ENCODE peak calls at places on chromosomes 5 and 9, in nine cellular contexts. One of them, this sample, is unnamed.
A peak's percentile ranks its signal among the peaks of the same experiment; 100 is the strongest.

GRCh38 chr5:37005946-37006540 is 129.5 kb downstream of the NIPBL start:
- DNase-seq in mucosa of descending colon: no peak
- DNase-seq in Peyer's patch: no peak
- DNase-seq in cardiac fibroblast: peak; percentile 52
- DNase-seq in dorsolateral prefrontal cortex: no peak
- DNase-seq in epithelial cell of esophagus: peak; percentile 36
- DNase-seq in SK-N-SH: peak; percentile 28
- DNase-seq in lung: no peak
- DNase-seq in body of pancreas: no peak
- DNase-seq in this sample: peak; percentile 6

GRCh38 chr5:34625246-34625645 is 30.9 kb upstream of the RAI14 start:
- DNase-seq in mucosa of descending colon: no peak
- DNase-seq in Peyer's patch: no peak
- DNase-seq in cardiac fibroblast: no peak
- DNase-seq in dorsolateral prefrontal cortex: no peak
- DNase-seq in epithelial cell of esophagus: no peak
- DNase-seq in SK-N-SH: no peak
- DNase-seq in lung: no peak
- DNase-seq in body of pancreas: no peak
- DNase-seq in this sample: no peak

GRCh38 chr5:96196407-96196806 is 234.8 kb upstream of the ELL2 start:
- DNase-seq in mucosa of descending colon: no peak
- DNase-seq in Peyer's patch: no peak
- DNase-seq in cardiac fibroblast: no peak
- DNase-seq in dorsolateral prefrontal cortex: no peak
- DNase-seq in epithelial cell of esophagus: no peak
- DNase-seq in SK-N-SH: no peak
- DNase-seq in lung: no peak
- DNase-seq in body of pancreas: no peak
- DNase-seq in this sample: no peak

GRCh38 chr5:146606838-146607237 is 90.8 kb upstream of the GPR151 start:
- DNase-seq in mucosa of descending colon: no peak
- DNase-seq in Peyer's patch: no peak
- DNase-seq in cardiac fibroblast: no peak
- DNase-seq in dorsolateral prefrontal cortex: no peak
- DNase-seq in epithelial cell of esophagus: no peak
- DNase-seq in SK-N-SH: no peak
- DNase-seq in lung: no peak
- DNase-seq in body of pancreas: no peak
- DNase-seq in this sample: no peak

GRCh38 chr5:318341-318897 is 3.1 kb upstream of the AHRR start:
- DNase-seq in mucosa of descending colon: no peak
- DNase-seq in Peyer's patch: no peak
- DNase-seq in cardiac fibroblast: peak; percentile 29
- DNase-seq in dorsolateral prefrontal cortex: no peak
- DNase-seq in epithelial cell of esophagus: peak; percentile 27
- DNase-seq in SK-N-SH: no peak
- DNase-seq in lung: no peak
- DNase-seq in body of pancreas: no peak
- DNase-seq in this sample: peak; percentile 64

GRCh38 chr5:170542691-170543275 is 39.0 kb downstream of the KCNIP1 start:
- DNase-seq in mucosa of descending colon: no peak
- DNase-seq in Peyer's patch: no peak
- DNase-seq in cardiac fibroblast: no peak
- DNase-seq in dorsolateral prefrontal cortex: no peak
- DNase-seq in epithelial cell of esophagus: no peak
- DNase-seq in SK-N-SH: no peak
- DNase-seq in lung: no peak
- DNase-seq in body of pancreas: no peak
- DNase-seq in this sample: no peak

GRCh38 chr9:36317766-36318165 is 59.5 kb upstream of the GNE start:
- DNase-seq in mucosa of descending colon: peak; percentile 92
- DNase-seq in Peyer's patch: peak; percentile 86
- DNase-seq in cardiac fibroblast: no peak
- DNase-seq in dorsolateral prefrontal cortex: no peak
- DNase-seq in epithelial cell of esophagus: peak; percentile 92
- DNase-seq in SK-N-SH: no peak
- DNase-seq in lung: peak; percentile 42
- DNase-seq in body of pancreas: peak; percentile 62
- DNase-seq in this sample: no peak

GRCh38 chr9:24936117-24936516 is 390.4 kb upstream of the IZUMO3 start:
- DNase-seq in mucosa of descending colon: no peak
- DNase-seq in Peyer's patch: no peak
- DNase-seq in cardiac fibroblast: no peak
- DNase-seq in dorsolateral prefrontal cortex: no peak
- DNase-seq in epithelial cell of esophagus: no peak
- DNase-seq in SK-N-SH: no peak
- DNase-seq in lung: no peak
- DNase-seq in body of pancreas: no peak
- DNase-seq in this sample: no peak

GRCh38 chr9:119224431-119224830 is 144.8 kb downstream of the BRINP1 start:
- DNase-seq in mucosa of descending colon: no peak
- DNase-seq in Peyer's patch: no peak
- DNase-seq in cardiac fibroblast: no peak
- DNase-seq in dorsolateral prefrontal cortex: no peak
- DNase-seq in epithelial cell of esophagus: no peak
- DNase-seq in SK-N-SH: no peak
- DNase-seq in lung: no peak
- DNase-seq in body of pancreas: no peak
- DNase-seq in this sample: no peak

GRCh38 chr9:130433168-130433946 is 11.4 kb upstream of the ASS1 start:
- DNase-seq in mucosa of descending colon: no peak
- DNase-seq in Peyer's patch: no peak
- DNase-seq in cardiac fibroblast: peak; percentile 58
- DNase-seq in dorsolateral prefrontal cortex: no peak
- DNase-seq in epithelial cell of esophagus: peak; percentile 44
- DNase-seq in SK-N-SH: peak; percentile 92
- DNase-seq in lung: no peak
- DNase-seq in body of pancreas: peak; percentile 34
- DNase-seq in this sample: no peak
- H3K4me3 ChIP-seq in mucosa of descending colon: no peak overlapping the region
- H3K4me3 ChIP-seq in Peyer's patch: peak overlapping the region; percentile 44
- H3K4me3 ChIP-seq in cardiac fibroblast: no peak overlapping the region
- H3K4me3 ChIP-seq in dorsolateral prefrontal cortex: peak overlapping the region; percentile 40
- H3K4me3 ChIP-seq in epithelial cell of esophagus: no peak overlapping the region
- H3K4me3 ChIP-seq in SK-N-SH: no peak overlapping the region
- H3K4me3 ChIP-seq in lung: no peak overlapping the region
- H3K4me3 ChIP-seq in body of pancreas: no peak overlapping the region
- H3K4me3 ChIP-seq in this sample: peak overlapping the region; percentile 32

GRCh38 chr5:61304611-61305369 is 27.3 kb upstream of the ZSWIM6 start:
- DNase-seq in mucosa of descending colon: peak; percentile 84
- DNase-seq in Peyer's patch: peak; percentile 79
- DNase-seq in cardiac fibroblast: peak; percentile 92
- DNase-seq in dorsolateral prefrontal cortex: no peak
- DNase-seq in epithelial cell of esophagus: peak; percentile 100
- DNase-seq in SK-N-SH: no peak
- DNase-seq in lung: peak; percentile 57
- DNase-seq in body of pancreas: peak; percentile 56
- DNase-seq in this sample: no peak

GRCh38 chr5:61301345-61301744 is 30.7 kb upstream of the ZSWIM6 start:
- DNase-seq in mucosa of descending colon: no peak
- DNase-seq in Peyer's patch: no peak
- DNase-seq in cardiac fibroblast: peak; percentile 88
- DNase-seq in dorsolateral prefrontal cortex: no peak
- DNase-seq in epithelial cell of esophagus: no peak
- DNase-seq in SK-N-SH: no peak
- DNase-seq in lung: no peak
- DNase-seq in body of pancreas: no peak
- DNase-seq in this sample: peak; percentile 83

GRCh38 chr5:61306531-61307195 is 25.4 kb upstream of the ZSWIM6 start:
- DNase-seq in mucosa of descending colon: no peak
- DNase-seq in Peyer's patch: no peak
- DNase-seq in cardiac fibroblast: peak; percentile 76
- DNase-seq in dorsolateral prefrontal cortex: no peak
- DNase-seq in epithelial cell of esophagus: peak; percentile 82
- DNase-seq in SK-N-SH: no peak
- DNase-seq in lung: no peak
- DNase-seq in body of pancreas: no peak
- DNase-seq in this sample: no peak

GRCh38 chr5:61301820-61302563 is 30.1 kb upstream of the ZSWIM6 start:
- DNase-seq in mucosa of descending colon: peak; percentile 64
- DNase-seq in Peyer's patch: peak; percentile 82
- DNase-seq in cardiac fibroblast: peak; percentile 98
- DNase-seq in dorsolateral prefrontal cortex: no peak
- DNase-seq in epithelial cell of esophagus: peak; percentile 97
- DNase-seq in SK-N-SH: no peak
- DNase-seq in lung: peak; percentile 87
- DNase-seq in body of pancreas: peak; percentile 93
- DNase-seq in this sample: peak; percentile 99

GRCh38 chr5:61303348-61303747 is 28.7 kb upstream of the ZSWIM6 start:
- DNase-seq in mucosa of descending colon: no peak
- DNase-seq in Peyer's patch: no peak
- DNase-seq in cardiac fibroblast: peak; percentile 44
- DNase-seq in dorsolateral prefrontal cortex: no peak
- DNase-seq in epithelial cell of esophagus: no peak
- DNase-seq in SK-N-SH: no peak
- DNase-seq in lung: no peak
- DNase-seq in body of pancreas: no peak
- DNase-seq in this sample: no peak
- H3K4me3 ChIP-seq in mucosa of descending colon: no peak overlapping the region
- H3K4me3 ChIP-seq in Peyer's patch: no peak overlapping the region
- H3K4me3 ChIP-seq in cardiac fibroblast: peak overlapping the region; percentile 47
- H3K4me3 ChIP-seq in dorsolateral prefrontal cortex: no peak overlapping the region
- H3K4me3 ChIP-seq in epithelial cell of esophagus: peak overlapping the region; percentile 42
- H3K4me3 ChIP-seq in SK-N-SH: no peak overlapping the region
- H3K4me3 ChIP-seq in lung: no peak overlapping the region
- H3K4me3 ChIP-seq in body of pancreas: no peak overlapping the region
- H3K4me3 ChIP-seq in this sample: no peak overlapping the region

GRCh38 chr5:180007582-180007981 is 64.0 kb downstream of the RNF130 start:
- DNase-seq in mucosa of descending colon: no peak
- DNase-seq in Peyer's patch: no peak
- DNase-seq in cardiac fibroblast: no peak
- DNase-seq in dorsolateral prefrontal cortex: no peak
- DNase-seq in epithelial cell of esophagus: no peak
- DNase-seq in SK-N-SH: peak; percentile 30
- DNase-seq in lung: no peak
- DNase-seq in body of pancreas: peak; percentile 23
- DNase-seq in this sample: no peak
- H3K4me3 ChIP-seq in mucosa of descending colon: no peak overlapping the region
- H3K4me3 ChIP-seq in Peyer's patch: no peak overlapping the region
- H3K4me3 ChIP-seq in cardiac fibroblast: no peak overlapping the region
- H3K4me3 ChIP-seq in dorsolateral prefrontal cortex: no peak overlapping the region
- H3K4me3 ChIP-seq in epithelial cell of esophagus: no peak overlapping the region
- H3K4me3 ChIP-seq in SK-N-SH: no peak overlapping the region
- H3K4me3 ChIP-seq in lung: no peak overlapping the region
- H3K4me3 ChIP-seq in body of pancreas: no peak overlapping the region
- H3K4me3 ChIP-seq in this sample: no peak overlapping the region

GRCh38 chr5:10307206-10308148 is at the start of gene CMBL:
- DNase-seq in mucosa of descending colon: peak; percentile 75
- DNase-seq in Peyer's patch: peak; percentile 71
- DNase-seq in cardiac fibroblast: peak; percentile 63
- DNase-seq in dorsolateral prefrontal cortex: peak; percentile 38
- DNase-seq in epithelial cell of esophagus: peak; percentile 82
- DNase-seq in SK-N-SH: peak; percentile 80
- DNase-seq in lung: peak; percentile 39
- DNase-seq in body of pancreas: peak; percentile 48
- DNase-seq in this sample: no peak

GRCh38 chr5:10306114-10306513 is 1.6 kb downstream of the CMBL start:
- DNase-seq in mucosa of descending colon: peak; percentile 56
- DNase-seq in Peyer's patch: no peak
- DNase-seq in cardiac fibroblast: no peak
- DNase-seq in dorsolateral prefrontal cortex: no peak
- DNase-seq in epithelial cell of esophagus: no peak
- DNase-seq in SK-N-SH: no peak
- DNase-seq in lung: no peak
- DNase-seq in body of pancreas: no peak
- DNase-seq in this sample: no peak

GRCh38 chr5:10308844-10309243 is 1.1 kb upstream of the CMBL start:
- DNase-seq in mucosa of descending colon: no peak
- DNase-seq in Peyer's patch: no peak
- DNase-seq in cardiac fibroblast: no peak
- DNase-seq in dorsolateral prefrontal cortex: no peak
- DNase-seq in epithelial cell of esophagus: no peak
- DNase-seq in SK-N-SH: no peak
- DNase-seq in lung: no peak
- DNase-seq in body of pancreas: no peak
- DNase-seq in this sample: no peak

GRCh38 chr5:10304932-10305331 is 2.8 kb downstream of the CMBL start:
- DNase-seq in mucosa of descending colon: no peak
- DNase-seq in Peyer's patch: no peak
- DNase-seq in cardiac fibroblast: no peak
- DNase-seq in dorsolateral prefrontal cortex: no peak
- DNase-seq in epithelial cell of esophagus: no peak
- DNase-seq in SK-N-SH: peak; percentile 46
- DNase-seq in lung: no peak
- DNase-seq in body of pancreas: no peak
- DNase-seq in this sample: no peak

DNA sequence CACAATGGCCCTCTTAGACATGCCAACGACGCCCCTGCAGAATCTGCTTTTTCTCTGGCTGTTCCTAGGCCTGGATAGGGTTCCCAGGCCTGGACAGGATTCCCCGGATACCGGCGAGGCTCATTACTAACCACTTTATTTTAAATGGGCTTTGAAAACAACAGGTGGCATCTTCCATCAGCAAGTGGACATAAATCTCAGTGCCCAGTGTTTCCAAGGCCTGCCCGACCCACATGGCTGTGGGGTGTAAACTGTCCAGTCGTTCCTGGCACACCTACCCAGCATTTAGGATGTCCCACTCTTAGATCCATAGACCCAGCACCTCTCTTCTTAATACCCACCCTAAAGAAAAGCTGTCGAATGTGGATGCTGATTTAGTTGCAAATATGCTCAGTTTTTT is 896 bp downstream of the CMBL start:
- DNase-seq in mucosa of descending colon: no peak
- DNase-seq in Peyer's patch: no peak
- DNase-seq in cardiac fibroblast: no peak
- DNase-seq in dorsolateral prefrontal cortex: no peak
- DNase-seq in epithelial cell of esophagus: no peak
- DNase-seq in SK-N-SH: peak; percentile 48
- DNase-seq in lung: no peak
- DNase-seq in body of pancreas: no peak
- DNase-seq in this sample: no peak
- H3K4me3 ChIP-seq in mucosa of descending colon: peak overlapping the region; percentile 30
- H3K4me3 ChIP-seq in Peyer's patch: peak overlapping the region; percentile 64
- H3K4me3 ChIP-seq in cardiac fibroblast: peak overlapping the region; percentile 74
- H3K4me3 ChIP-seq in dorsolateral prefrontal cortex: peak overlapping the region; percentile 60
- H3K4me3 ChIP-seq in epithelial cell of esophagus: peak overlapping the region; percentile 46
- H3K4me3 ChIP-seq in SK-N-SH: peak overlapping the region; percentile 71
- H3K4me3 ChIP-seq in lung: no peak overlapping the region
- H3K4me3 ChIP-seq in body of pancreas: no peak overlapping the region
- H3K4me3 ChIP-seq in this sample: peak overlapping the region; percentile 57

This sample was measured in astrocyte of the cerebellum.